ENCODE peak calls at places on chromosome 9, in four cellular contexts. J is iPS-NIHi11, K is GM12865, R is hypothalamus. U is an unnamed sample.

GRCh38 chr9:37025381-37026084 is 8.5 kb downstream of the PAX5 start:
- DNase-seq in R (no peak), J (no peak), K (no peak), U (peak; percentile 77)

GRCh38 chr9:126363847-126364671 is 37.4 kb downstream of the MVB12B start:
- DNase-seq in R (no peak), K (no peak), J (no peak), U (no peak)

GRCh38 chr9:6052520-6052919 is 37.1 kb upstream of the RANBP6 start:
- DNase-seq in J (no peak), K (no peak), R (no peak), U (no peak)

GRCh38 chr9:68416891-68417570 is 60.6 kb downstream of the PGM5 start:
- DNase-seq in J (peak; percentile 53), R (no peak), K (peak; percentile 20), U (no peak)

GRCh38 chr9:130446111-130446861 is 1.5 kb downstream of the ASS1 start:
- DNase-seq in R (peak; percentile 46), J (peak; percentile 68), K (no peak), U (peak; percentile 74)

GRCh38 chr9:136538599-136539426 is 7.0 kb downstream of the NOTCH1 start:
- DNase-seq in K (peak; percentile 75), J (no peak), R (no peak), U (no peak)

GRCh38 chr9:35732185-35733108 is at the start of the genes CREB3 and TLN1:
- DNase-seq in J (peak; percentile 95), K (peak; percentile 99), R (peak; percentile 97), U (peak; percentile 97)

GRCh38 chr9:133132174-133132573 is 11.1 kb upstream of the RALGDS start:
- DNase-seq in K (no peak), J (no peak), R (no peak), U (no peak)

GRCh38 chr9:27752069-27752468 is 178.8 kb upstream of the C9orf72 start:
- DNase-seq in K (no peak), J (no peak), R (no peak), U (no peak)

GRCh38 chr9:104903609-104904008 is 24.3 kb downstream of the ABCA1 start:
- DNase-seq in K (no peak), R (no peak), J (no peak), U (no peak)

GRCh38 chr9:107274953-107275422 is 8.1 kb upstream of the RAD23B start:
- DNase-seq in R (no peak), K (no peak), J (no peak), U (no peak)

GRCh38 chr9:34559616-34560546 is 29.6 kb downstream of the CNTFR start:
- DNase-seq in K (no peak), R (peak; percentile 78), J (peak; percentile 57), U (no peak)

GRCh38 chr9:34630402-34631154 is 1.7 kb upstream of the ARID3C start:
- DNase-seq in K (no peak), R (no peak), J (no peak), U (no peak)

GRCh38 chr9:129336130-129336528 is 158.1 kb upstream of the IER5L start:
- DNase-seq in K (no peak), R (no peak), J (no peak), U (no peak)

GRCh38 chr9:99000480-99001395 is 57.0 kb downstream of the COL15A1 start:
- DNase-seq in K (peak; percentile 70), J (no peak), R (peak; percentile 15), U (peak; percentile 47)

GRCh38 chr9:93304574-93305496 is 120.9 kb downstream of the WNK2 start:
- DNase-seq in R (peak; percentile 50), J (peak; percentile 86), K (peak; percentile 37), U (peak; percentile 84)

GRCh38 chr9:119224431-119224830 is 144.8 kb downstream of the BRINP1 start:
- DNase-seq in K (no peak), R (no peak), J (no peak), U (no peak)

GRCh38 chr9:127540664-127541041 is 71.4 kb upstream of the STXBP1 start:
- DNase-seq in J (peak; percentile 76), K (no peak), R (no peak), U (no peak)

GRCh38 chr9:113176748-113177147 is 25.9 kb downstream of the SLC31A2 start:
- DNase-seq in J (no peak), R (no peak), K (no peak), U (no peak)

GRCh38 chr9:89502038-89502601 is 4.2 kb upstream of the SEMA4D start:
- DNase-seq in R (no peak), K (no peak), J (no peak), U (no peak)

GRCh38 chr9:21455320-21455719 is 15.1 kb downstream of the IFNA1 start:
- DNase-seq in R (no peak), K (peak; percentile 53), J (peak; percentile 45), U (no peak)

GRCh38 chr9:5719546-5719945 is 90.6 kb downstream of the RIC1 start:
- DNase-seq in R (no peak), J (no peak), K (no peak), U (no peak)

GRCh38 chr9:16689352-16689938 is 181.0 kb downstream of the BNC2 start:
- DNase-seq in R (no peak), J (no peak), K (no peak), U (no peak)

GRCh38 chr9:94805585-94805984 is 79.1 kb downstream of the AOPEP start:
- DNase-seq in J (no peak), K (no peak), R (no peak), U (no peak)

GRCh38 chr9:111997831-111998230 is 101.2 kb downstream of the UGCG start:
- DNase-seq in R (no peak), K (no peak), J (no peak), U (no peak)

GRCh38 chr9:114953917-114954316 is 23.5 kb upstream of the TNFSF8 start:
- DNase-seq in J (no peak), R (peak; percentile 8), K (no peak), U (no peak)

GRCh38 chr9:91972076-91972626 is 22.1 kb upstream of the ROR2 start:
- DNase-seq in R (no peak), J (no peak), K (no peak), U (no peak)

GRCh38 chr9:131772940-131773339 is 33.1 kb upstream of the RAPGEF1 start:
- DNase-seq in R (no peak), K (no peak), J (no peak), U (no peak)

GRCh38 chr9:128316421-128316820 is 5.8 kb downstream of the TRUB2 start:
- DNase-seq in J (no peak), K (no peak), R (peak; percentile 77), U (no peak)

GRCh38 chr9:127397722-127398647 is 1.0 kb downstream of the SLC2A8 start:
- DNase-seq in J (peak; percentile 49), R (no peak), K (peak; percentile 64), U (peak; percentile 71)

GRCh38 chr9:71003346-71003745 is 118.1 kb downstream of the TRPM3 start:
- DNase-seq in K (no peak), R (no peak), J (no peak), U (no peak)

GRCh38 chr9:132005896-132006295 is 73.8 kb downstream of the MED27 start:
- DNase-seq in J (no peak), K (no peak), R (no peak), U (no peak)

GRCh38 chr9:87537625-87538024 is 40.0 kb downstream of the DAPK1 start:
- DNase-seq in K (no peak), R (no peak), J (no peak), U (no peak)